ENCODE peak calls at places on chromosome 14, in five cellular contexts. Q is A549, U is neural progenitor cell, P is right atrium auricular region, Z is neural crest cell. L is an unnamed sample.

GRCh38 chr14:100428727-100429126 is 105.6 kb downstream of the SLC25A47 start:
- DNase-seq in Q (no peak), U (no peak), P (no peak), Z (no peak), L (no peak)

GRCh38 chr14:50937325-50937724 is 7.0 kb downstream of the PYGL start:
- DNase-seq in Q (no peak), U (no peak), P (no peak), Z (no peak), L (no peak)

GRCh38 chr14:37864861-37865718 is 269.7 kb downstream of the TTC6 start:
- DNase-seq in Q (peak), U (no peak), P (no peak), Z (no peak), L (no peak)

GRCh38 chr14:56720703-56721426 is 89.4 kb downstream of the OTX2 start:
- DNase-seq in Q (no peak), U (no peak), P (no peak), Z (no peak), L (no peak)

GRCh38 chr14:73764881-73765280 is 50.7 kb upstream of the PNMA1 start:
- DNase-seq in Q (no peak), U (no peak), P (peak), Z (no peak), L (no peak)

GRCh38 chr14:89444044-89444443 is 27.0 kb upstream of the FOXN3 start:
- DNase-seq in Q (no peak), U (no peak), P (no peak), Z (no peak), L (no peak)

GRCh38 chr14:63897706-63898105 is 44.9 kb downstream of the SYNE2 start:
- DNase-seq in Q (no peak), U (no peak), P (no peak), Z (no peak), L (no peak)

GRCh38 chr14:101134851-101135486 is 231.4 kb upstream of the RTL1 start:
- DNase-seq in Q (no peak), U (no peak), P (no peak), Z (no peak), L (no peak)

GRCh38 chr14:37592288-37593274 is 2.5 kb downstream of the FOXA1 start:
- DNase-seq in Q (peak), U (peak), P (no peak), Z (no peak), L (no peak)

GRCh38 chr14:101538865-101539264 is 22.4 kb upstream of the DIO3 start:
- DNase-seq in Q (no peak), U (no peak), P (no peak), Z (no peak), L (no peak)

GRCh38 chr14:67554341-67554740 is 21.3 kb downstream of the PLEKHH1 start:
- DNase-seq in Q (no peak), U (no peak), P (no peak), Z (no peak), L (no peak)

GRCh38 chr14:94545131-94545841 is 16.0 kb upstream of the SERPINA4 start:
- DNase-seq in Q (no peak), U (peak), P (peak), Z (no peak), L (no peak)

GRCh38 chr14:33475623-33476022 is 475.3 kb downstream of the EGLN3 start:
- DNase-seq in Q (peak), U (peak), P (no peak), Z (peak), L (peak)

GRCh38 chr14:68297871-68298468 is 478.4 kb downstream of the RAD51B start:
- DNase-seq in Q (peak), U (peak), P (no peak), Z (no peak), L (no peak)

GRCh38 chr14:70036665-70037064 is 152.1 kb downstream of the SLC8A3 start:
- DNase-seq in Q (peak), U (peak), P (no peak), Z (no peak), L (no peak)
- TF ChIP-seq CTCF in Q (no peak), U (peak), P (no peak), Z (no peak), L (no peak)

GRCh38 chr14:52873694-52874093 is 77.2 kb downstream of the FERMT2 start:
- DNase-seq in Q (no peak), U (no peak), P (no peak), Z (no peak), L (no peak)
- TF ChIP-seq CTCF in Q (no peak), U (no peak), P (no peak), Z (no peak), L (no peak)

DNA sequence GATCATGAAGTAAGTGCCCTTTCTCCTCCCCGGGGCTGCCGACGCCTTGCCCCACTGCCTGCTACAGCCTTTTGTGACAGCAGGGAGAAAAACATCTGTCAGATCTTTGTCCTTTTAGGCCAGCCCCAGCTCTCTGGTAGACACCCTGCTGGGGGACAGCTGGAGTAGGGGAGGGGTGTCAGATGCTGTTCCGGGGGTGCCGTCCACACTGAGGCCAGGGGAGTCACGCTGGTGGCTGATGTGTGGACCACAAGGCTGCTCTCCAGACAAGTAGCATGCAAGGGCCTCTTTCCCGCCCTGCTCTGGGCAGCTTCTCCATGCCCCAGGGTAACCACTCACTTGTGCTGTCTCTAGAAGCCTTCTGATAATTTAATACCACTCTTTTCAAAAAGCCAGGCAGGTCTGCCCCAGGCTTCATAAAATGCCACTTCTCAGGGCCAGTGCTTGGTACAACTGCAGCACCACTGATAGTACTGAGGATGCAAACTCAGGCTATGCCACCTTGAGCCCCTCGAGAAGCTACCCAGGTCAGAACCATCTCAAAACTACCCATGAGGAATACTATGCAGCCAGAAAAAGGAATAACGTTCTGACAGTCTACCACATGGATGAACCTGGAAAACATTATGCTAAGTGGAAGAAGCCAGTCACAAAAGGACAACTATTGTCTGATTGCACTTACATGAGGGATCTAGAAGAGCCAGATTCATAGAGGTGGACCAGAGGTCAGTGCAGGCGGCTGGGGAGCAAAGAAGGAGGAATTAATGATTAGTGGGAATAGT is 66.0 kb upstream of the RIN3 start:
- DNase-seq in Q (no peak), U (no peak), P (no peak), Z (no peak), L (no peak)
- TF ChIP-seq CTCF in Q (no peak), U (no peak), P (no peak), Z (no peak), L (no peak)

DNA sequence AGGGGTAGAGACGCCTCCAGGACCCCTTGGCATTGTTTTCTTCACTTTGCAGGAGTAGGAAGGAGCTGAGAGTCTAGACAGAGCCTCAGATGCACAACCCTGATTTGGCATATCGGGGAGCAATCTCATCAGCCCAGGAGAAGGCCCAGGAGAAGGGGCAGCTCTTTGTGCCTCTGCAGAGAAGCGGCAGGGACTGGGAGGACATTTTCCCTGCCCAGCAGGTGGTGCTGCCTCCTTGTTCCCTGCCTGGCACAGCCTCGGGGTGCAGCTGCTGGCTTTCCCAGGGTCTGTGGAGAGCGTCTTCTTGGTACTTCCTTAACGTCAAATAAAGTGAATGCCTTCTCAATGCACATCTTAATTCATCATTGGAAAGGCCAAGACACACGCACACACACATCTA is 419.5 kb downstream of the TMEM121 start:
- DNase-seq in Q (peak), U (no peak), P (peak), Z (no peak), L (no peak)
- TF ChIP-seq CTCF in Q (peak), U (no peak), P (no peak), Z (no peak), L (no peak)

DNA sequence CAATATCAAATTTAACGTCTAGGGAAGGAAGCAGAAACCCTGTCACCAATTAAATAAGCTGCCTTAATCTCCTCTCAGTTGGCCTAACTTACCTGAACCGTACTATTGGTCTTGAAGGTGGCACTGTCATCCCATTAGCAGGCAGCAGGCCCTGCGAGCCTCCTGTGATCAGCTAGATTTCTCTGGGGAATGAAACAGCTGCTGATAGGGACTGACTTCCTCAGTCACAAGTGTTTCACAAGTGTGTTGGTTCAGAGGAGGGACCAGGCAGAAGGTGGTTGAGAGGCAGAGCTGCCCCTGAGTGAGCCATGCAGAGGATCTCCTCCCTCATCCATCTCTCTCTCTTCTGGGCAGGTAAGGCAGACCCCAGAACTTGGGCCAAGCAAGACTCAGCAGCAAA is 166.8 kb downstream of the DAD1 start:
- DNase-seq in Q (no peak), U (no peak), P (no peak), Z (no peak), L (no peak)
- TF ChIP-seq CTCF in Q (no peak), U (no peak), P (no peak), Z (no peak), L (no peak)

L was measured in glutamatergic neuron.